ENCODE peak calls at places on chromosome 17, in six cellular contexts. X is effector memory CD4-positive, alpha-beta T cell; W is tibial artery; M is dorsolateral prefrontal cortex; U is substantia nigra; I is H1. B is an unnamed sample.
A peak's percentile ranks its signal among the peaks of the same experiment; 100 is the strongest.

GRCh38 chr17:35254107-35254802 is 11.4 kb downstream of the SLFN5 start:
- DNase-seq in X (no peak), W (peak; percentile 82), M (no peak), U (peak; percentile 4), I (no peak), B (no peak)

GRCh38 chr17:19288453-19288852 is 51.3 kb downstream of the EPN2 start:
- DNase-seq in X (no peak), W (no peak), M (no peak), U (no peak), I (peak; percentile 54), B (no peak)

GRCh38 chr17:2929881-2930533 is 133.4 kb downstream of the OR1D5 start:
- DNase-seq in X (no peak), W (no peak), M (no peak), U (no peak), I (peak; percentile 47), B (peak; percentile 86)

GRCh38 chr17:56593073-56593740 is at the start of gene NOG:
- DNase-seq in X (no peak), W (peak; percentile 70), M (peak; percentile 31), U (peak; percentile 72), I (no peak), B (peak; percentile 68)

GRCh38 chr17:71409712-71410111 is 711.1 kb upstream of the SOX9 start:
- DNase-seq in X (no peak), W (no peak), M (no peak), U (no peak), I (no peak), B (no peak)

GRCh38 chr17:29569245-29569950 is 897 bp downstream of the TP53I13 start:
- DNase-seq in X (no peak), W (peak; percentile 68), M (no peak), U (no peak), I (no peak), B (peak; percentile 74)

GRCh38 chr17:78781339-78782304 is at the start of gene CYTH1:
- DNase-seq in X (no peak), W (peak; percentile 79), M (peak; percentile 41), U (peak; percentile 30), I (no peak), B (peak; percentile 51)

GRCh38 chr17:48045270-48046001 is 2.7 kb upstream of the NFE2L1 start:
- DNase-seq in X (no peak), W (no peak), M (no peak), U (no peak), I (no peak), B (peak; percentile 75)

GRCh38 chr17:59424331-59424730 is 92.9 kb downstream of the YPEL2 start:
- DNase-seq in X (no peak), W (no peak), M (no peak), U (no peak), I (no peak), B (no peak)

GRCh38 chr17:40430272-40431230 is 12.7 kb upstream of the IGFBP4 start:
- DNase-seq in X (no peak), W (peak; percentile 40), M (no peak), U (no peak), I (no peak), B (no peak)

GRCh38 chr17:29640413-29640812 is 17.7 kb upstream of the CORO6 start:
- DNase-seq in X (no peak), W (no peak), M (no peak), U (no peak), I (no peak), B (no peak)

GRCh38 chr17:76266244-76266938 is 1.2 kb downstream of the UBALD2 start:
- DNase-seq in X (no peak), W (no peak), M (no peak), U (no peak), I (no peak), B (no peak)

GRCh38 chr17:32264140-32264799 is 1.4 kb upstream of the RHBDL3 start:
- DNase-seq in X (no peak), W (no peak), M (no peak), U (no peak), I (no peak), B (peak; percentile 44)

GRCh38 chr17:61405686-61406542 is 6.3 kb downstream of the TBX2 start:
- DNase-seq in X (no peak), W (peak; percentile 67), M (no peak), U (no peak), I (no peak), B (no peak)

GRCh38 chr17:13993106-13993505 is 76.2 kb upstream of the COX10 start:
- DNase-seq in X (no peak), W (no peak), M (no peak), U (no peak), I (no peak), B (no peak)

GRCh38 chr17:34076743-34077631 is 178.1 kb upstream of the CCL2 start:
- DNase-seq in X (no peak), W (no peak), M (peak; percentile 83), U (no peak), I (no peak), B (no peak)

GRCh38 chr17:76155988-76156661 is 15.1 kb upstream of the FOXJ1 start:
- DNase-seq in X (no peak), W (peak; percentile 46), M (no peak), U (no peak), I (no peak), B (peak; percentile 75)

GRCh38 chr17:63700528-63701441 is 860 bp upstream of the LIMD2 start:
- DNase-seq in X (peak; percentile 44), W (peak; percentile 85), M (peak; percentile 49), U (peak; percentile 17), I (no peak), B (no peak)

GRCh38 chr17:5702951-5703510 is 118.7 kb upstream of the NLRP1 start:
- DNase-seq in X (no peak), W (no peak), M (no peak), U (no peak), I (no peak), B (no peak)

DNA sequence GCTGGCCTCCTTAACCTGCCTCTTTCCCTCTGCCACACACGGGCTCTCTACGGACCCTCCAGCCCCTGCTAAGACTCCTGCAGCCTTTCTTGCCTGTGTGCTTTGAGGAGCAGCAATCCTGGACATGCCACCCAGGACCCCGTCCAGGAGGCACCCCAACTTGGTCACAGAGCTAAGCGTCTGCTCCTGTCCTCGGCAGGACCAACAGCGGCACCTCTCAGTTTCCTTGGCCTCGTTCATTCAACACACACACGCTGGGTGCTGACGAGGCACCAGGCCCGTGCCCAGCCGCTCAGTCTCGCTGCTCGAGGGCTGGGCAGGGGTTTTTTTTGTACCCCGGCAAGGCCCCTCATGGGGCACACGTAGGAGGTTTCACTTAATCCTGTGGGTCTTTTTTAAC is 15.2 kb downstream of the RPH3AL start:
- DNase-seq in X (no peak), W (no peak), M (no peak), U (no peak), I (no peak), B (no peak)
- H3K27ac ChIP-seq in X (no peak overlapping the region), W (no peak overlapping the region), M (peak overlapping the region; percentile 74), U (no peak overlapping the region), I (no peak overlapping the region), B (peak overlapping the region; percentile 87)

GRCh38 chr17:81221371-81221841 is 1.4 kb downstream of the CEP131 start:
- DNase-seq in X (no peak), W (no peak), M (no peak), U (no peak), I (no peak), B (no peak)

GRCh38 chr17:81223758-81224122 is 975 bp upstream of the CEP131 start:
- DNase-seq in X (no peak), W (no peak), M (no peak), U (no peak), I (no peak), B (no peak)

GRCh38 chr17:81222906-81223757 is at the start of gene CEP131:
- DNase-seq in X (peak; percentile 98), W (peak; percentile 99), M (peak; percentile 99), U (peak; percentile 97), I (peak; percentile 95), B (peak; percentile 100)

GRCh38 chr17:81222620-81222905 is 202 bp downstream of the CEP131 start:
- DNase-seq in X (no peak), W (no peak), M (no peak), U (no peak), I (no peak), B (no peak)

GRCh38 chr17:81221842-81222619 is 734 bp downstream of the CEP131 start:
- DNase-seq in X (no peak), W (no peak), M (no peak), U (no peak), I (no peak), B (no peak)
- H3K27ac ChIP-seq in X (peak overlapping the region; percentile 42), W (peak overlapping the region; percentile 56), M (no peak overlapping the region), U (peak overlapping the region; percentile 35), I (no peak overlapping the region), B (peak overlapping the region; percentile 76)

DNA sequence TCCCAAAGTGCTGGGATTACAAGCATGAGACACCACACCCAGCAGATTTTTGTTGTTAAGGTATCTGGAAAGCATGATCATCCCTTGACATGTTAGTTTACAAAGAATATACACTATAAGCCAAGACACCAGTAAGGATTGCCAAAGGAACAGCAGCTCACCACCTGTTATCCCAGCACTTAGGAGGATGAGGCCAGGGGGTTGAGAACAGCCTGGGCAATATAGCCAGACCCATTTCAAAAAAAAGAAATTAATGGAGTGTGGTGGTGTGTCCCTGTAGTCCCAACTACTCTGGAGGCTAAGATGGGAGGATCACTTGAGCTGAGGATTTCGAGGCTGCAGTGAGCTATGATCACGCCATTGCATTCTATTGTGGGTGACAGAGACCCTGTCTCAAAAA is 5.1 kb downstream of the ANKRD40CL start:
- DNase-seq in X (no peak), W (no peak), M (no peak), U (no peak), I (no peak), B (no peak)
- H3K27ac ChIP-seq in X (no peak overlapping the region), W (no peak overlapping the region), M (no peak overlapping the region), U (no peak overlapping the region), I (no peak overlapping the region), B (no peak overlapping the region)

DNA sequence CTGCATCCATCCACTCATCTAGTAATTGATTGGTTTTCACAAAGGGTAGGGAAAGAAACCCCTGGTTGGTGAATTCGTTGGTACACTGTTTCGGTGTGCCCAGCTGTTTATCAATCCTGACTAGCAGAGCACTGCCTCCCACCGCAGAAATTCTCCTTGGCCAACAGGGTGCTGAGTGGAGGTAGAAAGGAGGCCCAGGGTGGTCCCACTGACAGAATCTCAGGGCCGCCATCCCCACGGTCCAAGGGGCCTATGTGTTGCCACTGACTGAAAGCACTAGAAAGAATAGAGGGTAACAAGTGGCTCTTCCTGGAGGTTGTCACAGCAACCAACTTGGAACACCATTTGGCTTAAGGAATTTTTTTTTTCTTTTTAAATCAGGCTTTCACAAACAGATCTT is 8.4 kb upstream of the RCVRN start:
- DNase-seq in X (no peak), W (no peak), M (no peak), U (no peak), I (no peak), B (no peak)
- H3K27ac ChIP-seq in X (no peak overlapping the region), W (no peak overlapping the region), M (peak overlapping the region; percentile 89), U (no peak overlapping the region), I (no peak overlapping the region), B (no peak overlapping the region)

GRCh38 chr17:3956558-3956957 is 7.7 kb downstream of the ATP2A3 start:
- DNase-seq in X (no peak), W (no peak), M (no peak), U (no peak), I (no peak), B (peak; percentile 78)

GRCh38 chr17:3956983-3957382 is 7.3 kb downstream of the ATP2A3 start:
- DNase-seq in X (no peak), W (no peak), M (no peak), U (no peak), I (no peak), B (no peak)

GRCh38 chr17:3957735-3958134 is 6.5 kb downstream of the ATP2A3 start:
- DNase-seq in X (no peak), W (no peak), M (no peak), U (no peak), I (no peak), B (no peak)

GRCh38 chr17:3959295-3959899 is 4.8 kb downstream of the ATP2A3 start:
- DNase-seq in X (no peak), W (no peak), M (no peak), U (no peak), I (no peak), B (no peak)

GRCh38 chr17:3958200-3958599 is 6.0 kb downstream of the ATP2A3 start:
- DNase-seq in X (no peak), W (no peak), M (no peak), U (no peak), I (no peak), B (no peak)
- H3K27ac ChIP-seq in X (no peak overlapping the region), W (no peak overlapping the region), M (no peak overlapping the region), U (no peak overlapping the region), I (no peak overlapping the region), B (no peak overlapping the region)

B was measured in WERI-Rb-1.